ENCODE peak calls at places on chromosome 22, in seven cellular contexts. Y, U, N, F, G, B and C are unnamed samples.
A peak's percentile ranks its signal among the peaks of the same experiment; 100 is the strongest.

GRCh38 chr22:39388261-39389011 is 11.1 kb upstream of the TAB1 start:
- DNase-seq in G (peak; percentile 78), U (peak; percentile 84), F (peak; percentile 84), N (peak; percentile 78), Y (peak; percentile 48), B (peak; percentile 92), C (peak; percentile 83)

GRCh38 chr22:26542831-26543230 is 30.6 kb upstream of the TFIP11 start:
- DNase-seq in U (no peak), G (no peak), B (no peak), F (no peak), N (no peak), Y (no peak), C (no peak)

GRCh38 chr22:47901911-47902310 is 1139.5 kb downstream of the TBC1D22A start:
- DNase-seq in G (no peak), Y (no peak), N (no peak), B (no peak), F (no peak), U (no peak), C (no peak)

GRCh38 chr22:34111210-34111824 is 191.0 kb upstream of the LARGE1 start:
- DNase-seq in U (peak; percentile 12), F (no peak), B (peak; percentile 64), N (no peak), G (no peak), Y (peak; percentile 22), C (peak; percentile 18)

GRCh38 chr22:30380011-30380410 is 7.2 kb downstream of the RNF215 start:
- DNase-seq in F (no peak), N (no peak), B (no peak), U (no peak), Y (no peak), G (no peak), C (no peak)

GRCh38 chr22:25068701-25069100 is 116.2 kb downstream of the KIAA1671 start:
- DNase-seq in Y (no peak), U (no peak), B (no peak), F (no peak), G (no peak), N (no peak), C (no peak)

GRCh38 chr22:17164392-17165024 is 5.4 kb upstream of the HDHD5 start:
- DNase-seq in G (no peak), Y (peak; percentile 24), U (no peak), B (no peak), N (no peak), F (no peak), C (no peak)

GRCh38 chr22:35649636-35650250 is 1.5 kb downstream of the APOL6 start:
- DNase-seq in Y (no peak), G (no peak), B (no peak), N (no peak), U (no peak), F (no peak), C (no peak)

GRCh38 chr22:35425971-35426800 is 26.2 kb downstream of the MCM5 start:
- DNase-seq in F (no peak), G (no peak), N (peak; percentile 38), B (no peak), U (no peak), Y (no peak), C (no peak)

GRCh38 chr22:35430897-35431322 is 31.0 kb downstream of the MCM5 start:
- DNase-seq in B (peak; percentile 97), Y (peak; percentile 82), F (peak; percentile 90), G (peak; percentile 87), N (peak; percentile 96), U (peak; percentile 93), C (peak; percentile 93)

GRCh38 chr22:33062402-33062801 is 4.2 kb upstream of the SYN3 start:
- DNase-seq in N (no peak), Y (no peak), F (no peak), U (no peak), B (no peak), G (no peak), C (no peak)

GRCh38 chr22:45503071-45503815 is 560 bp downstream of the FBLN1 start:
- DNase-seq in G (peak; percentile 46), F (no peak), B (no peak), N (no peak), Y (no peak), U (no peak), C (no peak)

GRCh38 chr22:26577081-26577480 is 12.9 kb downstream of the TPST2 start:
- DNase-seq in U (no peak), Y (no peak), B (no peak), G (no peak), N (no peak), F (no peak), C (no peak)

GRCh38 chr22:22150457-22150856 is 94.1 kb upstream of the VPREB1 start:
- DNase-seq in G (no peak), F (no peak), B (no peak), Y (no peak), U (no peak), N (no peak), C (no peak)

GRCh38 chr22:39898997-39899396 is 1.9 kb upstream of the GRAP2 start:
- DNase-seq in B (no peak), N (no peak), G (no peak), U (no peak), Y (no peak), F (no peak), C (no peak)

GRCh38 chr22:22818861-22819855 is 68.5 kb upstream of the IGLL5 start:
- DNase-seq in U (peak; percentile 37), G (no peak), Y (no peak), B (no peak), N (no peak), F (no peak), C (no peak)

GRCh38 chr22:23265389-23265700 is 85.0 kb downstream of the BCR start:
- DNase-seq in G (no peak), B (no peak), Y (no peak), U (no peak), N (no peak), F (no peak), C (no peak)

GRCh38 chr22:26798433-26799065 is 141.2 kb downstream of the MIAT start:
- DNase-seq in N (no peak), U (peak; percentile 54), F (no peak), G (no peak), B (no peak), Y (no peak), C (no peak)

GRCh38 chr22:43624144-43624998 is 187.7 kb downstream of the EFCAB6 start:
- DNase-seq in U (no peak), N (no peak), G (no peak), Y (peak; percentile 71), F (no peak), B (no peak), C (no peak)

GRCh38 chr22:20192293-20192971 is 41.6 kb upstream of the CCDC188 start:
- DNase-seq in N (no peak), G (no peak), B (no peak), F (no peak), U (no peak), Y (no peak), C (no peak)

GRCh38 chr22:20193761-20194494 is 43.1 kb upstream of the CCDC188 start:
- DNase-seq in N (no peak), B (no peak), U (no peak), G (no peak), F (no peak), Y (no peak), C (no peak)

GRCh38 chr22:20192972-20193760 is 42.3 kb upstream of the CCDC188 start:
- DNase-seq in N (no peak), B (no peak), F (no peak), U (no peak), Y (no peak), G (no peak), C (no peak)

GRCh38 chr22:20191000-20191515 is 40.2 kb upstream of the CCDC188 start:
- DNase-seq in U (no peak), N (no peak), Y (no peak), B (no peak), G (no peak), F (no peak), C (no peak)

DNA sequence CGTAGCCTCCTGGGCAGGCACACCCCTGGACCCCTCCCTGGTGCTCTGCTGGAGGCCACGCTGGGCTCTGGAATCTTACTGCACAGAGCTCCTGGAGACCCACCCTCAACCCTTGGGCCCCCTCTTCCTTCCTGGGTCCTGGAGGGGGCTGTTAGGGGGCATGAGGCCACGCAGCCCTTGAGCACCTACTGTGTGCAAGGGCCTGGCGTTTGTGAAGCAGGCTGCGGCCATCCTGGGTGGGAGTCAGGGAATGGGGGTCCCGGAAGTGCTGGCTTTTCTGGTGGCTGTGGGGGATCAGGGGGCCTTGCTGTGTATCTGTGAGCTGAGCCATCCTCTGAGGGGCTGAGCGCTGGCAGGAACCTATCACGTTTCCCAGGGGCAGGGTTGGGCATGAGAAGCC is 40.9 kb upstream of the CCDC188 start:
- DNase-seq in F (no peak), U (no peak), Y (no peak), G (no peak), B (no peak), N (no peak), C (no peak)
- TF ChIP-seq POLR2A in F (no peak), U (no peak), Y (no peak), G (no peak), B (no peak), N (no peak), C (no peak)

DNA sequence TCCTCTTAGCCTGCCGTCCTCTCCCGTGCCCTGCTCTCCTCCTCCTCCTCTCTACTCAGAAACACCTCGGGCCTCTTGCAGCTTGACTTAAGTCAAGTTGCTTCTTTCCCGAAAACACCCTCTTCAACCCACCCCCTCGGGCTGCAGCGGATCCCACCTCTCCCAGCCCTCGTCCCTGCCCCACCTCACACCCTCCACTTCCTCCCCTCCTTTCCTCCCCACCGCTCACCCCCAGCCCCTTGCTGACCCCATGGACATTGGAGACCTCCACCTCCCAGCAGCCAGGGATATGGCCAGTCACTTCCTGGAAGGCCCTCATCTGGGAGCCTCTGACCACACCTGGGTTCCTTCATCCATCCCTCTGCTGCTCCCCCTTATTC is 8.5 kb upstream of the CYTH4 start:
- DNase-seq in F (no peak), N (no peak), B (no peak), Y (no peak), U (no peak), G (peak; percentile 48), C (no peak)
- TF ChIP-seq POLR2A in F (no peak), N (no peak), B (no peak), Y (no peak), U (no peak), G (no peak), C (no peak)

GRCh38 chr22:29268511-29269229 is 602 bp downstream of the EWSR1 start:
- DNase-seq in U (peak; percentile 60), N (peak; percentile 67), F (peak; percentile 83), B (peak; percentile 87), Y (peak; percentile 33), G (peak; percentile 79), C (peak; percentile 81)

GRCh38 chr22:29265929-29266328 is 1.9 kb downstream of the RHBDD3 start:
- DNase-seq in Y (no peak), U (no peak), N (no peak), B (no peak), G (no peak), F (no peak), C (no peak)

GRCh38 chr22:29267858-29268510 is at the start of the genes EWSR1 and RHBDD3:
- DNase-seq in N (peak; percentile 97), B (peak; percentile 98), U (peak; percentile 96), G (peak; percentile 97), Y (peak; percentile 94), F (peak; percentile 97), C (peak; percentile 95)

GRCh38 chr22:29266564-29267461 is 968 bp downstream of the RHBDD3 start:
- DNase-seq in F (no peak), G (peak; percentile 57), B (no peak), Y (no peak), U (no peak), N (peak; percentile 11), C (no peak)

GRCh38 chr22:29267462-29267857 is 321 bp downstream of the RHBDD3 start:
- DNase-seq in U (no peak), B (no peak), F (no peak), G (no peak), Y (no peak), N (no peak), C (no peak)
- TF ChIP-seq POLR2A in U (no peak), B (no peak), F (no peak), G (no peak), Y (no peak), N (no peak), C (no peak)

GRCh38 chr22:49936973-49937757 is 18.7 kb downstream of the CRELD2 start:
- DNase-seq in U (no peak), G (no peak), N (no peak), Y (no peak), B (no peak), F (no peak), C (no peak)
- TF ChIP-seq POLR2A in U (no peak), G (peak; percentile 41), N (no peak), Y (no peak), B (no peak), F (no peak), C (no peak)